ENCODE peak calls at places on chromosome 13, in seven cellular contexts. B is EL, K is frontal cortex, G is HEK293T, O is NCI-H1417, F is AG08395, L is SK-N-SH. S is an unnamed sample.
A peak's percentile ranks its signal among the peaks of the same experiment; 100 is the strongest.

GRCh38 chr13:59409651-59410200 is 754.0 kb downstream of the DIAPH3 start:
- DNase-seq in K (no peak), G (no peak), B (no peak), F (no peak), O (no peak), L (no peak), S (no peak)

GRCh38 chr13:33487575-33488243 is 202.2 kb upstream of the STARD13 start:
- DNase-seq in O (no peak), G (peak; percentile 13), K (peak; percentile 8), B (peak; percentile 63), L (no peak), F (peak; percentile 62), S (no peak)

GRCh38 chr13:37306778-37307544 is 201.5 kb upstream of the CSNK1A1L start:
- DNase-seq in K (no peak), B (peak; percentile 93), O (no peak), G (no peak), F (peak; percentile 89), L (no peak), S (no peak)

GRCh38 chr13:93686399-93686798 is 459.8 kb downstream of the GPC6 start:
- DNase-seq in F (no peak), K (no peak), B (no peak), O (no peak), G (no peak), L (no peak), S (no peak)

GRCh38 chr13:97568850-97569249 is 134.9 kb downstream of the RAP2A start:
- DNase-seq in O (no peak), G (no peak), F (peak; percentile 4), K (no peak), L (no peak), B (no peak), S (no peak)

GRCh38 chr13:39496487-39496998 is 106.5 kb downstream of the LHFPL6 start:
- DNase-seq in F (no peak), L (no peak), G (no peak), O (no peak), K (no peak), B (no peak), S (no peak)

GRCh38 chr13:66765559-66765958 is 464.6 kb downstream of the PCDH9 start:
- DNase-seq in L (no peak), O (no peak), G (no peak), B (no peak), K (no peak), F (no peak), S (no peak)

GRCh38 chr13:98071316-98071715 is 71.6 kb upstream of the FARP1 start:
- DNase-seq in O (no peak), K (no peak), L (peak; percentile 66), F (no peak), G (no peak), B (no peak), S (no peak)

GRCh38 chr13:50129923-50130685 is 114.9 kb downstream of the KCNRG start:
- DNase-seq in B (peak; percentile 55), K (peak; percentile 39), O (no peak), L (peak; percentile 77), F (peak; percentile 40), G (peak; percentile 27), S (peak; percentile 79)

GRCh38 chr13:44402902-44403719 is 29.5 kb downstream of the SERP2 start:
- DNase-seq in L (no peak), F (no peak), G (no peak), O (peak; percentile 81), B (no peak), K (no peak), S (no peak)

GRCh38 chr13:30340367-30341184 is 33.2 kb upstream of the KATNAL1 start:
- DNase-seq in G (no peak), L (peak; percentile 29), K (no peak), O (no peak), F (peak; percentile 93), B (peak; percentile 92), S (peak; percentile 88)

GRCh38 chr13:32048816-32049215 is 17.2 kb downstream of the FRY start:
- DNase-seq in B (peak; percentile 12), G (no peak), O (no peak), F (no peak), K (no peak), L (peak; percentile 21), S (no peak)

S was measured in ascending aorta.